ENCODE peak calls at places on chromosomes 12 and 14, in four cellular contexts. R, P, V and T are unnamed samples.

GRCh38 chr12:53062977-53063707 is 13.3 kb downstream of the TNS2 start:
- DNase-seq in R (no peak), P (no peak), V (no peak), T (no peak)

GRCh38 chr14:96102071-96102856 is 63.1 kb downstream of the C14orf132 start:
- DNase-seq in R (no peak), P (no peak), V (no peak), T (peak)

GRCh38 chr12:79848321-79848720 is 86.6 kb downstream of the PPP1R12A start:
- DNase-seq in R (no peak), P (no peak), V (no peak), T (peak)

GRCh38 chr14:92122351-92122677 is 545 bp downstream of the CPSF2 start:
- DNase-seq in R (no peak), P (no peak), V (no peak), T (peak)

GRCh38 chr14:48937796-48938195 is 648.4 kb downstream of the RPS29 start:
- DNase-seq in R (no peak), P (no peak), V (no peak), T (peak)

GRCh38 chr14:49946320-49947141 is 53.6 kb downstream of the ARF6 start:
- DNase-seq in R (no peak), P (peak), V (no peak), T (peak)

GRCh38 chr14:90510208-90510607 is 113.4 kb downstream of the CALM1 start:
- DNase-seq in R (no peak), P (peak), V (no peak), T (no peak)

GRCh38 chr14:105856676-105857222 is 330.4 kb downstream of the TMEM121 start:
- DNase-seq in R (no peak), P (no peak), V (no peak), T (no peak)

GRCh38 chr12:27505124-27505523 is 18.9 kb upstream of the PPFIBP1 start:
- DNase-seq in R (no peak), P (no peak), V (no peak), T (peak)

GRCh38 chr14:35240233-35240632 is 51.9 kb upstream of the PSMA6 start:
- DNase-seq in R (no peak), P (no peak), V (no peak), T (no peak)

GRCh38 chr12:18837025-18837424 is 99.1 kb downstream of the CAPZA3 start:
- DNase-seq in R (no peak), P (no peak), V (no peak), T (peak)

GRCh38 chr14:68098834-68099233 is 279.3 kb downstream of the RAD51B start:
- DNase-seq in R (no peak), P (no peak), V (no peak), T (no peak)
- TF ChIP-seq CTCF in R (no peak), P (no peak), V (no peak), T (no peak)

GRCh38 chr14:28867571-28867970 is 101.0 kb downstream of the FOXG1 start:
- DNase-seq in R (no peak), P (no peak), V (no peak), T (peak)

DNA sequence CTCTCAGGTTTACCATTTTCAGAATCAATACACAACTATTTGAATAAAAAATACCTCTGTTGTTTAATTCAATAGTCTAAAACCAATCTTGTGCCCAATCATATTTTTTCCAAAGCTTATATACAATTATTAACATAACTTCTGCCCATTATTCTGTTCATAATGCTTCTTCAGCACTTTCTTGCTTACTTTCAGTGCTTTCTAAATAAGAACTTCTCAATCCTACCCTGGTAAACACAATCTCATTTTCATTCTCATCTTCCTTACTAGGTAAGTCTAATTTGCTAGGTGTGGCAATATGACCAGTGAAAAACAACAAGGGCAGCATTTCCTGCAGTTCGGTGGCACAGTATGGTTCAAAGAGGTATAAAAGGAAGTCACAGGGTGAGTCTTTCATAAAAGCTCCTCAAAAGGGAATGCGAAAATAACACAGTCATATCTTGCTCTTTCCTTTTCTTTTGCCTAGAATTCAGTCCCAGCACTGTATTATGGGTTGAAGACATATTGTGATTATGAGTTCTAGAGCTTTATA is 103.5 kb downstream of the FOXG1 start:
- DNase-seq in R (no peak), P (no peak), V (no peak), T (no peak)
- H3K4me3 ChIP-seq in R (no peak), P (no peak), V (no peak), T (no peak)

GRCh38 chr14:85415015-85415712 is 114.8 kb upstream of the FLRT2 start:
- DNase-seq in R (no peak), P (no peak), V (no peak), T (peak)
- TF ChIP-seq CTCF in R (no peak), P (no peak), V (no peak), T (peak)

GRCh38 chr12:66188584-66189475 is at the start of gene IRAK3:
- DNase-seq in R (peak), P (peak), V (peak), T (peak)
- H3K4me3 ChIP-seq in R (peak), P (peak), V (peak), T (peak)

GRCh38 chr12:20950248-20950647 is 139.7 kb downstream of the SLCO1B3 start:
- DNase-seq in R (no peak), P (no peak), V (no peak), T (peak)

DNA sequence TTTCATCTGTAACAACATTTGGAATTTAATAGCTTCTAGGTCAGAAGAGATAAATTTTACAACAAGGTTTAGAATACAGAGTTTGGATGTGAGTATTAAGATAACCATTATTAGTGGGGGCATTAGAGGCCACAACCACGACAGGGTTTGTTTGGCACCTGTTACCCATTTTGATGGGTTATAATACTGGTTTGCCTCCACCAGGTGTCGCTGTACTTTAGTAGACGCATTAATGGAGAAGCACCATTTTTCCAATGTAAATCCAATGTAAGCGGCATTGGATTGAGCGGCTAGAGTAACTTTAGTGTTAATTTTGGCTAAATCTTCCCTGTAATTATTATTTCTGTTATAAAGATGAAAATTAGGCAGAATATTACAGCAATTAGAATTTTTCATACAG is 136.2 kb downstream of the SLCO1B3 start:
- DNase-seq in R (no peak), P (no peak), V (no peak), T (peak)
- TF ChIP-seq CTCF in R (no peak), P (peak), V (peak), T (peak)

DNA sequence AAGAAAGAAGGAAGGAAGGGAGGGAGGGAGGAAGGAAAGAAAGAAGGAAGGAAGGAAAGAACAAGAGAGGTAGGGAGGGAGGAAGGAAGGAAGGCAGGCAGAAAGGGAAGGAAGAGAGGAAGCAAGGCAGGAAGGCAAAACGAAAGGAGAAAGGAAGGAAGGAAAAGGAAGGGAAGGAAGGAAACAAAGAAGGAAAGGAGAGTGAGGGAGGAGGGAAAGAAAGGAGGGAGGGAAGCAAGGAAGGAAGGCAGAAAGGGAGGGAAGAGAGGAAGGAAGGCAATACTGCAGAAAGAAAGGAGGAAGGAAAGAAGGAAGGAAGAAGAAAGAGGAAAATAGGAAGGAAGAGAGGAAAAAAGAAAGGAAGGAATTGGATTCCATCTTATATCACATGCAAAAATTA is 1303.1 kb upstream of the TMEM132C start:
- DNase-seq in R (no peak), P (no peak), V (no peak), T (no peak)
- H3K4me3 ChIP-seq in R (no peak), P (no peak), V (no peak), T (no peak)